ENCODE peak calls at places on chromosomes 6 and 20, in four cellular contexts. B, L, D and P are unnamed samples.

GRCh38 chr6:115643762-115644161 is 416.9 kb downstream of the FRK start:
- DNase-seq in B (no peak), L (no peak), D (no peak), P (no peak)

GRCh38 chr6:137856138-137856898 is 10.7 kb upstream of the TNFAIP3 start:
- DNase-seq in B (no peak), L (no peak), D (peak), P (no peak)

GRCh38 chr6:13380761-13381160 is 52.4 kb upstream of the TBC1D7 start:
- DNase-seq in B (no peak), L (no peak), D (peak), P (no peak)

GRCh38 chr20:10611357-10611756 is 62.4 kb downstream of the JAG1 start:
- DNase-seq in B (no peak), L (no peak), D (peak), P (peak)

GRCh38 chr20:22080985-22081384 is 375.5 kb downstream of the PAX1 start:
- DNase-seq in B (no peak), L (no peak), D (no peak), P (no peak)

GRCh38 chr6:152170702-152171667 is 363.5 kb downstream of the ESR1 start:
- DNase-seq in B (peak), L (no peak), D (no peak), P (peak)

GRCh38 chr6:26383624-26384417 is 913 bp downstream of the BTN2A2 start:
- DNase-seq in B (no peak), L (no peak), D (peak), P (no peak)

GRCh38 chr6:145904878-145905277 is 59.3 kb downstream of the SHPRH start:
- DNase-seq in B (no peak), L (peak), D (no peak), P (no peak)

GRCh38 chr20:36315545-36316351 is 9.6 kb downstream of the DLGAP4 start:
- DNase-seq in B (no peak), L (no peak), D (no peak), P (no peak)

GRCh38 chr20:63522981-63523611 is 2.5 kb downstream of the PPDPF start:
- DNase-seq in B (no peak), L (no peak), D (no peak), P (no peak)

GRCh38 chr20:32153771-32154170 is 44.3 kb downstream of the TM9SF4 start:
- DNase-seq in B (no peak), L (no peak), D (no peak), P (no peak)

GRCh38 chr20:3749087-3749688 is 16.7 kb downstream of the HSPA12B start:
- DNase-seq in B (no peak), L (no peak), D (no peak), P (no peak)

GRCh38 chr20:29298271-29298590 is 1959.2 kb upstream of the DEFB115 start:
- DNase-seq in B (no peak), L (no peak), D (no peak), P (no peak)

GRCh38 chr6:26299286-26300042 is 65.5 kb upstream of the BTN3A2 start:
- DNase-seq in B (no peak), L (no peak), D (peak), P (no peak)

GRCh38 chr6:209432-210103 is 82.7 kb upstream of the DUSP22 start:
- DNase-seq in B (peak), L (no peak), D (peak), P (peak)

GRCh38 chr6:30876039-30876730 is 8.1 kb upstream of the DDR1 start:
- DNase-seq in B (no peak), L (no peak), D (peak), P (no peak)

GRCh38 chr20:21862958-21863357 is 157.5 kb downstream of the PAX1 start:
- DNase-seq in B (no peak), L (no peak), D (no peak), P (no peak)

GRCh38 chr6:167244064-167244949 is 46.8 kb upstream of the UNC93A start:
- DNase-seq in B (no peak), L (no peak), D (no peak), P (no peak)

GRCh38 chr6:40956871-40957270 is 82.2 kb downstream of the UNC5CL start:
- DNase-seq in B (no peak), L (no peak), D (no peak), P (no peak)

GRCh38 chr6:35081426-35081851 is 59.7 kb downstream of the TCP11 start:
- DNase-seq in B (no peak), L (peak), D (no peak), P (no peak)

GRCh38 chr6:28659250-28659566 is 133.5 kb downstream of the GPX5 start:
- DNase-seq in B (no peak), L (no peak), D (no peak), P (no peak)

GRCh38 chr20:63664861-63665594 is 6.9 kb downstream of the RTEL1 start:
- DNase-seq in B (no peak), L (no peak), D (no peak), P (no peak)

GRCh38 chr6:16739329-16739801 is 21.9 kb downstream of the ATXN1 start:
- DNase-seq in B (no peak), L (no peak), D (no peak), P (no peak)

GRCh38 chr6:34490390-34491090 is 24.7 kb downstream of the PACSIN1 start:
- DNase-seq in B (no peak), L (no peak), D (no peak), P (no peak)

GRCh38 chr20:33127422-33128097 is 40.4 kb upstream of the BPIFA2 start:
- DNase-seq in B (no peak), L (no peak), D (no peak), P (no peak)

GRCh38 chr6:35737413-35738211 is 780 bp downstream of the ARMC12 start:
- DNase-seq in B (no peak), L (peak), D (peak), P (peak)

GRCh38 chr6:28567506-28567905 is 41.8 kb downstream of the GPX5 start:
- DNase-seq in B (no peak), L (no peak), D (no peak), P (no peak)

GRCh38 chr6:127120787-127121636 is 2.5 kb downstream of the RSPO3 start:
- DNase-seq in B (peak), L (peak), D (peak), P (peak)

GRCh38 chr6:3546121-3546520 is 89.3 kb upstream of the SLC22A23 start:
- DNase-seq in B (no peak), L (no peak), D (no peak), P (no peak)

GRCh38 chr6:108559884-108560462 is 744 bp upstream of the FOXO3 start:
- DNase-seq in B (no peak), L (no peak), D (peak), P (no peak)

GRCh38 chr6:31462964-31463940 is 34.7 kb upstream of the MICB start:
- DNase-seq in B (peak), L (peak), D (peak), P (peak)

GRCh38 chr6:18244251-18244650 is 20.1 kb downstream of the DEK start:
- DNase-seq in B (no peak), L (no peak), D (no peak), P (no peak)

GRCh38 chr20:60116128-60116909 is 158.1 kb downstream of the CDH26 start:
- DNase-seq in B (no peak), L (no peak), D (peak), P (no peak)

GRCh38 chr6:52512199-52512598 is 64.7 kb downstream of the TRAM2 start:
- DNase-seq in B (no peak), L (no peak), D (peak), P (no peak)

GRCh38 chr6:43282636-43283513 is 15.2 kb upstream of the SLC22A7 start:
- DNase-seq in B (no peak), L (no peak), D (no peak), P (no peak)

GRCh38 chr20:35607003-35607735 is 8.5 kb upstream of the SPAG4 start:
- DNase-seq in B (no peak), L (no peak), D (no peak), P (no peak)

GRCh38 chr20:2507464-2507863 is 1.3 kb downstream of the ZNF343 start:
- DNase-seq in B (no peak), L (no peak), D (no peak), P (no peak)

GRCh38 chr20:2509468-2509781 is 710 bp upstream of the ZNF343 start:
- DNase-seq in B (no peak), L (no peak), D (peak), P (no peak)

GRCh38 chr20:2508631-2509467 is at the start of gene ZNF343:
- DNase-seq in B (peak), L (peak), D (peak), P (peak)

GRCh38 chr20:2509794-2510193 is 1.1 kb upstream of the ZNF343 start:
- DNase-seq in B (no peak), L (no peak), D (no peak), P (no peak)

GRCh38 chr20:2507875-2508630 is 662 bp downstream of the ZNF343 start:
- DNase-seq in B (no peak), L (no peak), D (peak), P (peak)
- TF ChIP-seq SPI1 in B (no peak), L (no peak), D (no peak), P (no peak)

GRCh38 chr20:37344506-37345338 is 1.2 kb upstream of the SRC start:
- DNase-seq in B (no peak), L (no peak), D (no peak), P (no peak)

GRCh38 chr20:37346232-37346525 is 239 bp downstream of the SRC start:
- DNase-seq in B (no peak), L (no peak), D (no peak), P (no peak)

GRCh38 chr20:37343994-37344355 is 2.0 kb upstream of the SRC start:
- DNase-seq in B (no peak), L (no peak), D (no peak), P (no peak)

GRCh38 chr20:37346526-37347346 is 796 bp downstream of the SRC start:
- DNase-seq in B (no peak), L (no peak), D (no peak), P (no peak)

DNA sequence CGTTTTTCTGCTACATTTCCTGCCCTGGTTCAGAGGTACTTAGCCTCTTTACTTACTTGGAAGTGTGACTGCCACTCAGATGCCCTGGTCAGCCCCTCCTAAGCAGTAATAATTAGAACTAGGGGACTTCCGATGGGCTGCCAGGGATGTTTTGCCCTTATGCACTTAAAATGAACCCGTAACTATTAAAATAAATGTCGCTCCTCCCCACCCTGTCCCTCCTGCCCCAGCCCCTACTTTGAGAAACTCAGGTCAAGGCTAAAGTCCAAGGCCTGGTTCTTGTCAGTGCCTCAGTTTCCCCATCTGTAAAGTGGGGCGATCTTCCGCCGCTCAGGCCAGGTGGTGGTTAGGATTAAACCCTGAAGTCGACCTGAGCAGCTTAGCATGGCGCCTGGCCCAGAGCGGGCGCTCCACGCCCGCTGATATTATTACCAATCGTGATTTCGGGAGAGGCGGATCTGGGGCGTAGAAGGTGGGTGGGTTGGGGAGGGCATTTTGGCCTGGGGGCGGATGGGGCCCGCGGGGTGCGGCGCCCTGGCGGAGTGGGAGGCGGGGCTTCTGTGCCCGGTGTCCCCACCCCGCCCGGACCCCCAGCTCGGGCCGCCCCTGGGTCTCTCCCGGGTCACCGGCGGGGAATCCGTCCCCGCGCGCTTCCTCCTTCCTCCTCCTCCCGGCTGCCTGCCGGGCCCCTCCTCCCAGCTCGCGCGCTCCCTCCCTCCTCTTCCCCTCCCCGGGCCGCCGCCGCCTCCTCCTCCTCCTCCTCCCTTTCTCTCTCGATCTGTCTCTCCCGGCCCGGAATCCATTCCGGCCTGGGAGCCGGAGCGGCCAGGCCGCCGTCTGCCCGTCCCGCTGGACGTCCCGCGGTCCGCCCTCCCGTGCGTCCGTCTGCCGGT is at the start of gene SRC:
- DNase-seq in B (no peak), L (peak), D (peak), P (peak)
- TF ChIP-seq POLR2AphosphoS5 in B (peak), L (no peak), D (no peak), P (no peak)

GRCh38 chr6:121590438-121590837 is 155.0 kb downstream of the GJA1 start:
- DNase-seq in B (no peak), L (no peak), D (no peak), P (no peak)
- TF ChIP-seq SPI1 in B (no peak), L (no peak), D (no peak), P (no peak)

DNA sequence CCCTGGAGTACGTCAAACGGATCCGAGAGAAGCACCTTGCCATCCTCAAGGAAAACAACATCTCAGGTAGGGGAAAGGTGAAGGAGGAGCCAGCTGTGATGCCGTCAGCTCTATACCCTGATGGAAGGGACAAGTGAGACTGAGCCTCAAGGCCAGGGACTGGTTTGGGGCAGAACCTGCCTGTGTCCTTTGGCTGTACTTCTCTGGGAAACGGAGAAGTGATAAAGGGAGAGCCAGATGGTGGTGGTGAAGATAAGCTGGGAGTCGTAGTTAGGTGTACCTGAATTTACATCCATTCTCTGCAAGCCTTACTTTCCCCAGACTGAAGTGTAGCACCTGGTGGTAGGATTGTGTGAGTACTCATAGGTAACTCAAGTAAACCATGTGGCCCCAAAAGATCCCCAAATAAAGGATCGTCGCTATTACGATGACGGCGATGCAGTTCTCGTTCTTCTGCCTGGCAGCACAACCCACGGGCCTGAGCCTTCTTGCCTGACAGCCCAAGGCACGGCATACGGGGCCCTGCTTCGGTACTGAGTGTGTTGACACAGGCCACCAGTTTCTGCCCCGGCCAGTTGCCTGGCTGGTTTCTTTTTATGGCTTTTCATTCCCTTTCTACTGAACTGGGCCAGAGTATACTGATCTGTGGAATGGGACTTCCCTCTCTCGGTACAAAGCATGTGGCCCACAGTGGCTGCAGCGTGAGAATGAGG is 10.6 kb downstream of the PCIF1 start:
- DNase-seq in B (no peak), L (no peak), D (no peak), P (no peak)
- TF ChIP-seq POLR2AphosphoS5 in B (no peak), L (no peak), D (no peak), P (no peak)

GRCh38 chr20:57659789-57660509 is 39.7 kb upstream of the ZBP1 start:
- DNase-seq in B (no peak), L (no peak), D (no peak), P (peak)
- TF ChIP-seq SPI1 in B (no peak), L (no peak), D (no peak), P (no peak)

GRCh38 chr6:110063864-110064263 is 85.8 kb downstream of the GPR6 start:
- DNase-seq in B (no peak), L (no peak), D (no peak), P (no peak)
- TF ChIP-seq POLR2AphosphoS5 in B (no peak), L (no peak), D (no peak), P (no peak)

GRCh38 chr6:161091151-161091550 is 99.6 kb downstream of the MAP3K4 start:
- DNase-seq in B (no peak), L (no peak), D (no peak), P (no peak)

GRCh38 chr6:161100072-161100471 is 108.5 kb downstream of the MAP3K4 start:
- DNase-seq in B (no peak), L (no peak), D (no peak), P (no peak)

GRCh38 chr6:161094904-161095440 is 103.4 kb downstream of the MAP3K4 start:
- DNase-seq in B (no peak), L (no peak), D (no peak), P (no peak)

GRCh38 chr6:161091972-161092701 is 100.6 kb downstream of the MAP3K4 start:
- DNase-seq in B (no peak), L (no peak), D (no peak), P (no peak)

DNA sequence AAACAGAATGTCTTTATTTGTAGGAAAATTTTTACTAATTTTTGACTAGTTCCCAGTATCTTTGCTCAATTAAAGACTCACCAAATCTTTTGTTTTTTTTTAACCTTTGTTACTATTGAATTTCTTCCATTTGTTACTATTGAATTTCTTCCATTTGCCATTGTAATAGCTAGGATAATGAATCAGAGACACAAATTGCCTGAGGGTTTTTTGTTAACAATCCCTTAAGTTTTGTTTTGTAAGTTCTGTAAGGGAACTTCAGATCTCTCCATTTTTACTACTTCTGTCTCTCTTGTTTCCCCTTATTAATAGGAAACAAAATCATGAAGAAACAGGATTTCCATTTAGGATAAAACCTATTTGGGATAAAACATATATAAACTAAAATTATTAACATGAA is 104.3 kb downstream of the MAP3K4 start:
- DNase-seq in B (no peak), L (no peak), D (no peak), P (no peak)
- TF ChIP-seq SPI1 in B (no peak), L (no peak), D (no peak), P (no peak)